ENCODE peak calls at places on chromosomes 12 and 14, in eight cellular contexts. J is GM12878, I is Panc1, R is upper lobe of left lung, E is GM23338, T is HepG2, N is K562, W is HCT116. X is an unnamed sample.

GRCh38 chr12:113274848-113275247 is 53.6 kb downstream of the TPCN1 start:
- ATAC-seq in E (no peak), R (no peak), W (no peak), T (no peak), J (no peak), N (no peak), I (no peak), X (no peak)

GRCh38 chr14:97106166-97106565 is 309.0 kb downstream of the VRK1 start:
- ATAC-seq in J (peak; percentile 65), I (no peak), E (peak; percentile 49), T (no peak), W (peak; percentile 10), N (no peak), R (no peak), X (no peak)

GRCh38 chr12:120287491-120287890 is 4.2 kb downstream of the RNU4-2 start:
- ATAC-seq in R (no peak), N (no peak), E (no peak), J (no peak), T (no peak), W (no peak), I (no peak), X (no peak)

GRCh38 chr14:73721101-73721821 is 7.1 kb upstream of the PNMA1 start:
- ATAC-seq in T (no peak), R (no peak), J (no peak), E (peak; percentile 67), N (no peak), W (no peak), I (no peak), X (no peak)

GRCh38 chr14:53391156-53391555 is 238.0 kb upstream of the DDHD1 start:
- ATAC-seq in T (no peak), W (peak; percentile 79), I (no peak), E (no peak), N (no peak), J (no peak), R (no peak), X (no peak)

GRCh38 chr14:75123991-75124390 is 2.9 kb downstream of the NEK9 start:
- ATAC-seq in E (no peak), N (peak; percentile 47), R (no peak), W (peak; percentile 23), T (no peak), I (peak; percentile 27), J (no peak), X (no peak)

GRCh38 chr14:58944957-58945356 is 243.5 kb upstream of the DAAM1 start:
- ATAC-seq in J (no peak), R (no peak), W (no peak), T (no peak), I (no peak), E (no peak), N (no peak), X (no peak)

GRCh38 chr12:32587536-32588346 is 91.4 kb upstream of the DNM1L start:
- ATAC-seq in W (no peak), E (no peak), T (no peak), J (no peak), N (no peak), I (no peak), R (no peak), X (no peak)

GRCh38 chr12:120677765-120678473 is 9.0 kb upstream of the MLEC start:
- ATAC-seq in I (no peak), R (no peak), N (peak; percentile 47), E (no peak), J (peak; percentile 89), W (peak; percentile 74), T (peak; percentile 49), X (peak; percentile 48)

GRCh38 chr14:103517626-103518415 is 4.8 kb downstream of the CKB start:
- ATAC-seq in E (peak; percentile 4), I (peak; percentile 17), J (no peak), N (no peak), W (no peak), T (peak; percentile 72), R (peak; percentile 1), X (no peak)

GRCh38 chr12:132623072-132623869 is 4.7 kb downstream of the P2RX2 start:
- ATAC-seq in W (peak; percentile 5), E (no peak), N (no peak), T (no peak), I (no peak), R (no peak), J (no peak), X (no peak)

GRCh38 chr12:121786441-121786825 is 7.1 kb downstream of the RHOF start:
- ATAC-seq in T (peak; percentile 24), R (peak; percentile 76), W (peak; percentile 86), I (peak; percentile 82), J (no peak), N (no peak), E (peak; percentile 11), X (no peak)

DNA sequence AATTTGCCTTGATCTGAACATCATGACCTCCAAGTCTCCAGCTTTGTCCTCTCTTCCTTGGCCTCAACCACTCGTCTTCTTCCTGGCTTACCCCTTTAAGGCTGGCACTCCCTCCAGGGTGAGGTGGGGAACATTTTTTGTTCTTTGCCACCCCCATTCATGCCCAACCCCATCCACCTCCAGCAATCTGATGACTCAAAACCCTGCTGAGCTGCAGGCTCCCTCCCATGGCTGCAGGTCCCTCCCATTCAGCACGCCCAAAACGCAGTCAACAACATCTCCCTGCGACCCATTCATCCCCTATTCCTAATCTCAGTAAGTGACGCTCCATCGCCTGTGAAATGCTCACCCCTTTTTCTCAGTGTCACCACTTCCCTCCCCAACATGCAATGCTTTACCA is 138.8 kb upstream of the PRMT8 start:
- ATAC-seq in E (no peak), T (no peak), W (no peak), I (no peak), R (no peak), N (no peak), J (no peak), X (no peak)
- H3K27me3 ChIP-seq in E (no peaks in the 10 kb centered on the region), T (peaks cover 3% of the 10 kb centered on the region), W (no peaks in the 10 kb centered on the region), I (no peaks in the 10 kb centered on the region), R (no peaks in the 10 kb centered on the region), N (no peaks in the 10 kb centered on the region), J (peaks cover 2% of the 10 kb centered on the region), X (peaks cover 58% of the 10 kb centered on the region)

GRCh38 chr14:101928415-101928841 is 35.9 kb upstream of the DYNC1H1 start:
- ATAC-seq in R (peak; percentile 49), T (no peak), J (no peak), I (no peak), W (no peak), E (no peak), N (peak; percentile 23), X (no peak)

GRCh38 chr14:101926620-101927019 is 37.8 kb upstream of the DYNC1H1 start:
- ATAC-seq in I (no peak), E (no peak), T (no peak), R (no peak), W (no peak), N (peak; percentile 20), J (no peak), X (no peak)

GRCh38 chr14:101926085-101926484 is 38.3 kb upstream of the DYNC1H1 start:
- ATAC-seq in R (no peak), J (no peak), W (no peak), E (no peak), T (no peak), N (peak; percentile 73), I (no peak), X (no peak)

GRCh38 chr14:101929096-101929495 is 35.3 kb upstream of the DYNC1H1 start:
- ATAC-seq in T (no peak), J (no peak), I (no peak), E (no peak), R (no peak), W (no peak), N (no peak), X (no peak)

DNA sequence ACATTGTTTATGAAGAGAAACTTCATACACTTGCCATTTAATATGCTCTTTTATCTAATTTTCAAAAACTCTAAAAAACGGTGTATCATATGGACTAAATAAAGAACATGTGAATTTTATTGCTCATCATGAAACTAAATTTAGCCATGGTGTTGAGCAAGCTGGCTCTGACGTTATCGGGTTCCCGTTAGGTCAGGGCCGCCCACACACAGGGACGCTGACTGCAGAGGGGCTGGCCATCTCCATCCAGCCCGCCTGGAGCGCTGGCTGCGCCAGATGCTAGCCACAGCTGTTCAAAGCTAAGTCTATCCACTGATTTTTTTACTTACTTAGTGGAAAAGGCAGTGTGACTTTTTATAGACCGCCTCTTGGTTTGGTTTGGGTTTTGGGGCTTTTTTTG is 36.5 kb upstream of the DYNC1H1 start:
- ATAC-seq in T (no peak), W (no peak), N (peak; percentile 97), I (no peak), E (peak; percentile 49), R (peak; percentile 87), J (no peak), X (peak; percentile 98)
- TF ChIP-seq POLR2AphosphoS5 in T (no peak), W (no peak), N (no peak), I (no peak), E (no peak), R (peak; percentile 48), J (no peak), X (peak; percentile 95)

GRCh38 chr12:79643821-79644220 is 46.9 kb downstream of the PAWR start:
- ATAC-seq in T (peak; percentile 83), J (no peak), E (no peak), W (no peak), R (no peak), I (no peak), N (no peak), X (no peak)

GRCh38 chr12:79650440-79650839 is 40.3 kb downstream of the PAWR start:
- ATAC-seq in I (no peak), T (peak; percentile 55), R (no peak), J (no peak), N (no peak), W (no peak), E (no peak), X (no peak)

GRCh38 chr12:79644274-79645234 is 46.2 kb downstream of the PAWR start:
- ATAC-seq in I (no peak), T (peak; percentile 26), W (no peak), E (no peak), N (no peak), R (no peak), J (peak; percentile 49), X (no peak)

GRCh38 chr12:79648872-79649271 is 41.9 kb downstream of the PAWR start:
- ATAC-seq in T (no peak), N (no peak), W (no peak), E (no peak), J (no peak), R (no peak), I (no peak), X (no peak)

DNA sequence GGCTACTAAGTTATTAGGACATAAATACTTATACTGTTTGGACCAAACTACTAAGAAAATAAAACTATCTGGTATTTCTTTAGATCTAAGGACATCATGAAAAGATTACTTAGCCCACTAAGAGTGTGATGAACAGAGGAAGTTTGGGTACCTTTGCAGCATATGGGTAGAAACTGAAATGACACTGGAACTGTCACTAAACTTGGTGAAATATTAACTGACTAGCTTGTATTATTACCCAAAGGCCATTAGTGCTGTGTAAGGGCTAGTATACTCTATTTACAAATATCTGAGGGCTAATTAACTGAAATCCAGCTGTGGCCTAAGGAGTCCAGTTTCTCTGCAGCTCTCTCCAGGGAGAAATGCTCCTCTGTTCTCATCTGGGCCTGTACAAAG is 45.5 kb downstream of the PAWR start:
- ATAC-seq in R (no peak), N (no peak), I (no peak), E (no peak), J (peak; percentile 95), T (peak; percentile 66), W (no peak), X (no peak)
- H3K27me3 ChIP-seq in R (no peaks in the 10 kb centered on the region), N (no peaks in the 10 kb centered on the region), I (no peaks in the 10 kb centered on the region), E (no peaks in the 10 kb centered on the region), J (no peaks in the 10 kb centered on the region), T (no peaks in the 10 kb centered on the region), W (no peaks in the 10 kb centered on the region), X (no peaks in the 10 kb centered on the region)

DNA sequence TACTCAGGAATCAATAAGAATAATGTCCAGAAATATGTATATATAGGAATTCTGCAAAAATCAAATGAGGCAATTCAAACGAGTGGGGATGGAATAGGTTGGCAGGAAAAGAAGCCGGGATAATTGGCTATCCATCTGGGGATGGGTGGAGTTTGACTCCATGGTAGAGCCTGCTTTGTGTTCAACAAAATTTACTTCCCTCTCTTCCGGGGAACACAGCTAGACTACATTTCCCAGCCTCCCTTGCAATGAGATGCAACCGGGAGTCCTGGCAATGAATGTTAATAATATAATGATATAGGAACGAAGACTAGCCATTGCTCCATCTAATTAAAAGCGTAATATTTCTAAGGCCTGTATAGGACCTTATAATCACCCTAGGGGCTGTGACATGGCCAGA is 146.6 kb downstream of the EFCAB11 start:
- ATAC-seq in W (no peak), E (peak; percentile 95), N (no peak), J (no peak), T (no peak), I (no peak), R (no peak), X (no peak)
- TF ChIP-seq POLR2AphosphoS5 in W (no peak), E (no peak), N (no peak), J (no peak), T (no peak), I (no peak), R (no peak), X (no peak)

X was measured in gastroesophageal sphincter.